ENCODE peak calls at places on chromosomes 1 and 21, in seven cellular contexts. C is H9, P is IMR-90, N is neuronal stem cell, Y is mesenchymal stem cell, U is H1, X is trophoblast cell. W is an unnamed sample.

GRCh38 chr21:18522181-18522771 is 118.7 kb upstream of the TMPRSS15 start:
- DNase-seq in C (no peak), P (no peak), N (no peak), Y (peak; percentile 4), U (no peak), X (peak; percentile 5), W (peak; percentile 10)

GRCh38 chr21:41489329-41489728 is 18.6 kb downstream of the TMPRSS2 start:
- DNase-seq in C (no peak), P (no peak), N (no peak), Y (no peak), U (no peak), X (no peak), W (no peak)

GRCh38 chr1:222893255-222893654 is 78.4 kb downstream of the DISP1 start:
- DNase-seq in C (no peak), P (no peak), N (no peak), Y (no peak), U (no peak), X (no peak), W (no peak)

GRCh38 chr1:20339811-20340457 is 49.3 kb downstream of the VWA5B1 start:
- DNase-seq in C (peak; percentile 48), P (no peak), N (peak; percentile 45), Y (no peak), U (no peak), X (no peak), W (peak; percentile 60)

GRCh38 chr1:158212315-158212714 is 31.6 kb downstream of the CD1D start:
- DNase-seq in C (peak; percentile 93), P (no peak), N (no peak), Y (no peak), U (no peak), X (no peak), W (peak; percentile 28)

GRCh38 chr1:77954521-77954920 is 24.4 kb downstream of the FUBP1 start:
- DNase-seq in C (no peak), P (peak; percentile 43), N (no peak), Y (no peak), U (no peak), X (peak; percentile 19), W (no peak)

GRCh38 chr1:236100799-236101198 is 35.9 kb upstream of the NID1 start:
- DNase-seq in C (no peak), P (no peak), N (no peak), Y (no peak), U (no peak), X (no peak), W (no peak)

GRCh38 chr1:109923131-109923945 is 12.7 kb downstream of the CSF1 start:
- DNase-seq in C (peak; percentile 76), P (no peak), N (peak; percentile 27), Y (no peak), U (peak; percentile 34), X (no peak), W (peak; percentile 68)

GRCh38 chr1:93807301-93807930 is 71.6 kb downstream of the DNTTIP2 start:
- DNase-seq in C (no peak), P (peak; percentile 28), N (no peak), Y (no peak), U (no peak), X (peak; percentile 62), W (peak; percentile 42)

GRCh38 chr1:4664601-4665000 is 10.2 kb downstream of the AJAP1 start:
- DNase-seq in C (no peak), P (no peak), N (no peak), Y (no peak), U (no peak), X (no peak), W (no peak)
- H3K4ac ChIP-seq in C (no peak overlapping the region), P (no peak overlapping the region), N (no peak overlapping the region), Y (no peak overlapping the region), U (no peak overlapping the region), X (no peak overlapping the region), W (no peak overlapping the region)

GRCh38 chr1:73736125-73736524 is 461.9 kb downstream of the LRRIQ3 start:
- DNase-seq in C (no peak), P (no peak), N (no peak), Y (no peak), U (no peak), X (no peak), W (no peak)
- H3K27ac ChIP-seq in C (no peak overlapping the region), P (no peak overlapping the region), N (no peak overlapping the region), Y (no peak overlapping the region), U (no peak overlapping the region), X (no peak overlapping the region), W (no peak overlapping the region)

GRCh38 chr1:41399148-41399795 is 38.0 kb downstream of the FOXO6 start:
- DNase-seq in C (peak; percentile 53), P (no peak), N (no peak), Y (no peak), U (no peak), X (no peak), W (peak; percentile 60)
- H3K27me3 ChIP-seq in C (no peaks in the 10 kb centered on the region), P (peaks cover 63% of the 10 kb centered on the region), N (peaks cover 2% of the 10 kb centered on the region), Y (peaks cover 71% of the 10 kb centered on the region), U (no peaks in the 10 kb centered on the region), X (no peaks in the 10 kb centered on the region), W (no peaks in the 10 kb centered on the region)

GRCh38 chr1:107835151-107835670 is 129.8 kb downstream of the VAV3 start:
- DNase-seq in C (no peak), P (no peak), N (no peak), Y (no peak), U (no peak), X (no peak), W (no peak)

GRCh38 chr1:107842241-107842640 is 122.7 kb downstream of the VAV3 start:
- DNase-seq in C (no peak), P (no peak), N (no peak), Y (no peak), U (no peak), X (no peak), W (no peak)

GRCh38 chr1:107844009-107844408 is 121.0 kb downstream of the VAV3 start:
- DNase-seq in C (no peak), P (no peak), N (no peak), Y (no peak), U (no peak), X (no peak), W (no peak)

DNA sequence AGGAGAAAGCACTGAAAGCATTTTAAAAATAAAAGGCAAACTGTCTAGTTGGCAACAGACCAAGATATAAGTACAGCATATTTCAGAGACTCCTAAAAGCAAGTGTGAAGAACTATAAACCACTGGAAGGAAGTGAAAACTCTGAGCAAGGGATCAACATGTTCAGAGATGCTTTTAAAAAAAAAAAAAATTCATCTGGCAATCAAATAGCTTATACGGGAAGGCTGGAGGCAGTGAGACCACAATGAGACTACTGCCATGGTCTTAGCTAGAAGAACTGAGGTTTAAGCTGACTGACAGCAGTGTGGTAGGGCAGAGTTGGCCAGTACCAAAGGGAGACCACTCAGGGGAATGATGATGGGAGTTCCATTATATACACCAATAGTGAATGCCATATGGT is 124.2 kb downstream of the VAV3 start:
- DNase-seq in C (no peak), P (no peak), N (no peak), Y (no peak), U (no peak), X (no peak), W (no peak)
- H3K4ac ChIP-seq in C (no peak overlapping the region), P (no peak overlapping the region), N (no peak overlapping the region), Y (no peak overlapping the region), U (no peak overlapping the region), X (no peak overlapping the region), W (no peak overlapping the region)

W was measured in mesendoderm.